ENCODE peak calls at places on chromosome 9, in eight cellular contexts. P is A549, S is HCT116, E is endothelial cell of umbilical vein, Y is SK-N-SH, L is K562, Z is H1, K is GM12878. T is an unnamed sample.
A peak's percentile ranks its signal among the peaks of the same experiment; 100 is the strongest.

GRCh38 chr9:108056805-108057386 is 567.3 kb upstream of the KLF4 start:
- DNase-seq in P (peak; percentile 54), S (no peak), E (peak; percentile 52), Y (no peak), L (no peak), Z (no peak), K (no peak), T (no peak)

GRCh38 chr9:133638711-133639110 is 2.5 kb downstream of the DBH start:
- DNase-seq in P (no peak), S (no peak), E (no peak), Y (no peak), L (no peak), Z (no peak), K (no peak), T (no peak)

GRCh38 chr9:78118742-78119473 is 87.3 kb upstream of the GNAQ start:
- DNase-seq in P (no peak), S (no peak), E (no peak), Y (no peak), L (no peak), Z (no peak), K (peak; percentile 35), T (peak; percentile 89)

GRCh38 chr9:110700953-110701352 is 32.4 kb downstream of the MUSK start:
- DNase-seq in P (no peak), S (no peak), E (peak; percentile 65), Y (no peak), L (no peak), Z (no peak), K (no peak), T (no peak)

GRCh38 chr9:38482918-38483592 is 58.8 kb upstream of the IGFBPL1 start:
- DNase-seq in P (no peak), S (no peak), E (no peak), Y (peak; percentile 45), L (no peak), Z (no peak), K (no peak), T (no peak)

GRCh38 chr9:38626006-38626405 is 5.6 kb upstream of the ANKRD18A start:
- DNase-seq in P (no peak), S (no peak), E (no peak), Y (no peak), L (no peak), Z (no peak), K (no peak), T (no peak)

GRCh38 chr9:38619556-38620447 is 594 bp downstream of the ANKRD18A start:
- DNase-seq in P (no peak), S (no peak), E (no peak), Y (peak; percentile 51), L (no peak), Z (peak; percentile 63), K (no peak), T (peak; percentile 37)

GRCh38 chr9:138053996-138054752 is 176.6 kb downstream of the CACNA1B start:
- DNase-seq in P (peak; percentile 38), S (no peak), E (no peak), Y (no peak), L (no peak), Z (peak; percentile 35), K (no peak), T (peak; percentile 44)

GRCh38 chr9:79883073-79883645 is 311.4 kb downstream of the TLE4 start:
- DNase-seq in P (no peak), S (no peak), E (no peak), Y (no peak), L (no peak), Z (no peak), K (no peak), T (peak; percentile 28)

GRCh38 chr9:16867571-16868311 is 2.7 kb downstream of the BNC2 start:
- DNase-seq in P (no peak), S (no peak), E (peak; percentile 41), Y (no peak), L (no peak), Z (no peak), K (no peak), T (peak; percentile 59)

GRCh38 chr9:114386886-114387677 is 700 bp downstream of the AKNA start:
- DNase-seq in P (no peak), S (no peak), E (no peak), Y (no peak), L (no peak), Z (no peak), K (no peak), T (peak; percentile 57)

GRCh38 chr9:109231593-109231992 is 64.5 kb upstream of the FRRS1L start:
- DNase-seq in P (no peak), S (no peak), E (no peak), Y (no peak), L (no peak), Z (no peak), K (no peak), T (no peak)

DNA sequence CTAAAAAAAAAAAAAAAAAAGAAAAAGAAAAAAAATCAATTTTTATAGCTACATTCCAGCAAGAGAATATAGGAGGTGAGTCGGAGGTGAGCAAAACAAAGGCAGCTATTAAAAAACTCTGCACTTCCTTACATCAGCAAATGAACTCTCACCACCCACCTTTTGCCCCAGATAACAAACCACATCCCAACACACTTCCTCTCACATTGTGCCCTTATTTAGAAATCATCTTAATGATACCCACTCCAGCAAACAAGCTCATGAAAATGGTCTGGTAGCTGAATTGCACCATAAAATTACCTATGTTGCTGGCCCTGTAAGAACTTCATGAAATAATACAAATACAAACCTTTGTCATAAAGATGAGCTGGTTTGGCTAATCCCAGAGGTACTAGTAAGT is 82.9 kb downstream of the CEMIP2 start:
- DNase-seq in P (no peak), S (no peak), E (peak; percentile 45), Y (no peak), L (no peak), Z (no peak), K (no peak), T (peak; percentile 21)
- TF ChIP-seq MAX in P (no peak), S (no peak), E (no peak), Y (no peak), L (no peak), Z (no peak), K (no peak), T (no peak)

GRCh38 chr9:99257723-99258364 is 35.8 kb downstream of the SEC61B start:
- DNase-seq in P (no peak), S (no peak), E (no peak), Y (no peak), L (no peak), Z (no peak), K (no peak), T (no peak)

GRCh38 chr9:99255651-99256050 is 33.6 kb downstream of the SEC61B start:
- DNase-seq in P (no peak), S (no peak), E (no peak), Y (no peak), L (no peak), Z (no peak), K (no peak), T (no peak)

GRCh38 chr9:99261923-99262322 is 39.8 kb downstream of the SEC61B start:
- DNase-seq in P (no peak), S (no peak), E (no peak), Y (no peak), L (no peak), Z (no peak), K (no peak), T (no peak)

GRCh38 chr9:99262949-99263418 is 40.9 kb downstream of the SEC61B start:
- DNase-seq in P (no peak), S (no peak), E (no peak), Y (no peak), L (no peak), Z (no peak), K (peak; percentile 60), T (no peak)

GRCh38 chr9:99259231-99259918 is 37.3 kb downstream of the SEC61B start:
- DNase-seq in P (no peak), S (no peak), E (peak; percentile 24), Y (no peak), L (peak; percentile 20), Z (peak; percentile 67), K (no peak), T (no peak)
- TF ChIP-seq MAX in P (no peak), S (no peak), E (no peak), Y (no peak), L (no peak), Z (peak; percentile 33), K (no peak), T (no peak)

DNA sequence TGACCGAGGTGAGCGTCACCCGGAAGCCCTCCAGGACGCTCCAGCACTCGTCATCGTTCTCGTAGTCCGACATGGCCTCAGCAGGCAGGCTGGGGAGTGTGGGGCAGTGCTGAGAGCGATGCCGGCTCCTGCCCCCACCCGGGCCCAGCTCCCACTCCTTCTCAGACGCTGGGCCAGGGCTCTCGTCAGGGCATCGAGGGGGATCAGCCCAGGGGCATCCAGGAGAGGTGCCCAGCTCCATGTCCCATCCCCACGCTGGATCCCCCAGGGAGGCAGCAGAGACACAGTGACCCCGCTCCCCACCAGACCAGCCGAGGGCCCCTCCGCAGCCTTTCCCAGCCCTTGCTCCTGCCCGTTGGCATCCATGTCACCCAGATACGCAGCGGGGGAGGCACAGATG is 1.5 kb downstream of the CARD9 start:
- DNase-seq in P (no peak), S (no peak), E (no peak), Y (no peak), L (no peak), Z (no peak), K (no peak), T (no peak)
- TF ChIP-seq MAX in P (no peak), S (no peak), E (no peak), Y (no peak), L (no peak), Z (no peak), K (no peak), T (no peak)

DNA sequence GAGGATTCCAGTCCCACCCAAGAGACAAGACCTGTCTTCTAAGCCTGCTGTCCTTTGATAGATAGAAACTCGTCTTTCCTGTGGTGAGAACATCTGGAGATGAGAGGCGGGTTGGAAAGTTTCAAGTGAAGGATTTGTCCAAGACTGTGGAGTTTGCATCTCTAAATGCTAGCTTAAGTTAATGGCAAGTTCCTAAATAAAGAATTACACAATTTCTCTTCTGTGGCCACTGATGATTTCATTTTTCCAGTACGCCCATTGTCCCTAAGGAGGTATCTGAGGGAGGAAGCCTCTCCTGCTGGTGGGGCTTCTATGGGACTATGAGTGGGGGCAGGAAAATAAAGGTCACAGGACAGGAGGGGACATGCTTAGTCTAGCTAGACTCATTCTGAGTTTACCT is 53.7 kb upstream of the TRIM32 start:
- DNase-seq in P (no peak), S (no peak), E (no peak), Y (no peak), L (no peak), Z (no peak), K (no peak), T (no peak)
- TF ChIP-seq MAX in P (no peak), S (no peak), E (no peak), Y (no peak), L (no peak), Z (no peak), K (no peak), T (no peak)

DNA sequence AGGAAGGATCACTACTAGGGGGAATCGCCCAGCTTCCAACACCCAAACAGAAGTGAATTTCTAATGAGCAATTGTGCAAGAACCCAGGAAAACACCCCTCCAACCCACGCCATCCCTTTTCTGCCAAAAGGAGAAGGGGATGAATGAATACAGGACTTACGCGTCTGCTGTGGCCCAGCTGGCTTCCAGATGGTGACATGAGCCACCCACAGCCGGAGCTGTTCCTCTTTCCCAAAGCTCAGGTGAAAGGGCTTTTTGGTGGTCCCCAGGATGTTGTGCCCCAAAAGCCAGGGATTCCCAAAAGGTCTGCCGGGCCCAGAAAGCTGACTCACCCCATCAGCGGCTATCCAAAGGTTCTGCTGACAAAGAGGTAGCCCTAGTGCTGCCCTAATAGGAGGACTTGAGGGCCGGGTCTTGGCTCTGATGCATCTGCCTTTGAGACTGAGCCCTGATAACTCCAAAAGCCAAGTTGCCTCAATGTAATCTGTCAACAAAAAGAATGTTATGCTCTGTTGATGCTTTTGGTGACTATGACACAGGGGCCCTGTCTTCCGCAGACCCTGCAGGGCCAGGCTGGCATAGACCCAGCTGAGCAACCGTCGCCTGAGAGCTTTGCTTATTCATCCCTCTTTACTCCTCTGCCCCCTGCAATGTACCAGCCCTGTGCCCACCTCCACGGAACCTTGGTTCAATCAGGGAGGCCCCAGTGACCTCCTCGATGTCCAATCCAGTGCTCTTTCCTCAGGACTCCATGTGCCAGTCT is 14.5 kb downstream of the GSN start:
- DNase-seq in P (no peak), S (no peak), E (no peak), Y (no peak), L (no peak), Z (no peak), K (no peak), T (peak; percentile 65)
- TF ChIP-seq MAX in P (no peak), S (no peak), E (no peak), Y (peak; percentile 60), L (no peak), Z (no peak), K (no peak), T (no peak)

T was measured in NB4.